ENCODE peak calls at places on chromosomes 2 and 18, in eight cellular contexts. D is CD8-positive, alpha-beta memory T cell; U is neural progenitor cell; I is T-helper 17 cell; J is gastrocnemius medialis; C is H9; K is hepatocyte; T is CD4-positive, CD25-positive, alpha-beta regulatory T cell. Q is an unnamed sample.

GRCh38 chr2:12057436-12058166 is 311.2 kb downstream of the LPIN1 start:
- DNase-seq in D (peak; percentile 69), J (peak; percentile 14), K (no peak), I (no peak), U (no peak), C (peak; percentile 33), T (no peak), Q (no peak)

GRCh38 chr2:85327757-85328617 is at the start of gene TGOLN2:
- DNase-seq in I (peak; percentile 90), C (peak; percentile 91), D (peak; percentile 96), K (peak; percentile 98), U (peak; percentile 97), T (peak; percentile 95), J (peak; percentile 87), Q (peak; percentile 95)

GRCh38 chr18:11728247-11728646 is 39.2 kb downstream of the GNAL start:
- DNase-seq in I (no peak), U (peak; percentile 60), T (no peak), J (no peak), D (no peak), C (peak; percentile 57), K (peak; percentile 31), Q (no peak)

GRCh38 chr18:71293322-71293721 is 1004.5 kb downstream of the SOCS6 start:
- DNase-seq in K (no peak), J (no peak), D (no peak), T (no peak), C (no peak), I (no peak), U (no peak), Q (no peak)

GRCh38 chr18:33128581-33128980 is 311.9 kb downstream of the CCDC178 start:
- DNase-seq in U (no peak), J (no peak), K (no peak), T (no peak), I (no peak), D (no peak), C (no peak), Q (no peak)

GRCh38 chr2:128196026-128196822 is 105.2 kb downstream of the UGGT1 start:
- DNase-seq in U (no peak), C (peak; percentile 40), K (peak; percentile 62), I (no peak), J (no peak), T (no peak), D (no peak), Q (no peak)

GRCh38 chr2:20925265-20925889 is 102.5 kb upstream of the LDAH start:
- DNase-seq in U (peak; percentile 83), T (no peak), K (peak; percentile 40), I (no peak), C (peak; percentile 48), D (no peak), J (no peak), Q (no peak)

GRCh38 chr2:44789971-44790721 is 151.4 kb upstream of the SIX3 start:
- DNase-seq in U (peak; percentile 80), J (no peak), I (no peak), K (no peak), T (no peak), C (peak; percentile 50), D (no peak), Q (no peak)

GRCh38 chr2:62817995-62818713 is 112.6 kb downstream of the EHBP1 start:
- DNase-seq in K (no peak), I (no peak), D (no peak), U (no peak), J (no peak), C (no peak), T (no peak), Q (no peak)

DNA sequence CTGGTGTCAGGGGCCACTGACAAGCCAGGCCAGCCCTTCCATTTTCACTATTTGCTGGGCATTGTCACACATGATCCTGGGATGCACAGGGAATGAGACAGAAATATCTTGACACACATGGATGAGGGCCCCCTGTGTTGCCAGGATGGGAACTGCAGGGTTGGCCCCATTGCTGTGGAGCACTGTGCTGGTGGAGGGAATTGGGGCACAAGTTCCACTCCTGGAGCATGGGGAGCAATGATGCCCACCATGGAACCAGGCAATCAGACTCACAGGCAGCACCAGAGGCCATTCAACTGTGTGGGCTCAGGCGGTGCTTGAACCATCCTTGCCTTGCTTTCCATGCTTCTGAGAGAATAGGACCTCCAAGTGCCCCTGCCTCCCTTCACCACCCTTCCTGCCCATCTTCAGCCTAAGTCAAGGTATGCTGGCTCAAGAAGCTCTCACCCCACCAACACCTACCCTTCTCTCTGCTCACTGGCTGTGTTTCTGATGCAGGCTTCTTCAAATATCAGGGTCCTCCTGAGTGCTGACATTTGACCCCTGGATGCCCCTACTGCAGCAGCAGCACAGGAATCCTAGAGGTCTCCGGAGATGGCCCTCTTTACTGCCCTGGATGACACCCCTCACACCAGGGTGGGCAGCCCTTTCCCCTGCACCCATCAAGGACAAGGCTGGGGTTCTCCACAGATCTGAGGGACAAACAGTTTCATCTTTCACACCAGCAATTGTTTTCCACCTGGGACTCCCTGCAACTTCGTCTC is 11.0 kb downstream of the ADRA2B start:
- DNase-seq in T (no peak), U (no peak), K (no peak), C (no peak), J (peak; percentile 4), I (no peak), D (no peak), Q (no peak)
- H3K9me3 ChIP-seq in T (peaks cover 14% of the 10 kb centered on the region), U (no peaks in the 10 kb centered on the region), K (no peaks in the 10 kb centered on the region), C (no peaks in the 10 kb centered on the region), J (no peaks in the 10 kb centered on the region), I (no peaks in the 10 kb centered on the region), D (peaks cover 5% of the 10 kb centered on the region), Q (peaks cover 8% of the 10 kb centered on the region)

GRCh38 chr2:170695546-170695925 is 19.6 kb upstream of the SP5 start:
- DNase-seq in T (no peak), U (no peak), D (no peak), C (no peak), J (no peak), I (no peak), K (no peak), Q (no peak)

GRCh38 chr2:170696948-170697347 is 18.2 kb upstream of the SP5 start:
- DNase-seq in T (no peak), K (no peak), I (no peak), J (no peak), U (no peak), D (no peak), C (no peak), Q (no peak)

GRCh38 chr2:170703776-170704476 is 11.2 kb upstream of the SP5 start:
- DNase-seq in C (no peak), T (no peak), J (no peak), I (no peak), D (no peak), U (no peak), K (no peak), Q (no peak)

GRCh38 chr2:170696006-170696405 is 19.1 kb upstream of the SP5 start:
- DNase-seq in J (no peak), T (no peak), K (no peak), I (no peak), C (no peak), U (no peak), D (no peak), Q (no peak)

DNA sequence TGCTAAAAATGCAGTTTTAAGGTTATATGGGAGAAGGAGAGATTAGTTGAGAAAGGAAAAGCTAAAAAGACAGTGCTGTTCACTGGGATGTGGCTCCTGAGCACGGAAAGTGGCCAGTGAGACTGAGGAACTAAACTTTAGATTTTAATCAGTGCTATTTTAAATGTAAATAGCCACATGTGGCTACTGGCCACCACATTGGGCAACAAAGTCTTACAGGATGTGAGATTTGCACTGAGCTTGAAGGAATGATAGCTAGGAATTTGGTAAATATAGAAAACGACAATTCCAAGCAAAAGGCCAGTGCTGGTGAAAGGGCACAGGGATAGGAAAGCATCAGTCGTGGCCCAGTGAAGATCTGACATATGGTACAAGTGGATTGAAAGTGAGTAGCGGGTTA is 14.1 kb upstream of the SP5 start:
- DNase-seq in T (no peak), U (no peak), D (no peak), K (no peak), J (no peak), C (no peak), I (no peak), Q (no peak)
- H3K9me3 ChIP-seq in T (no peaks in the 10 kb centered on the region), U (no peaks in the 10 kb centered on the region), D (no peaks in the 10 kb centered on the region), K (no peaks in the 10 kb centered on the region), J (no peaks in the 10 kb centered on the region), C (peaks cover 7% of the 10 kb centered on the region), I (no peaks in the 10 kb centered on the region), Q (no peaks in the 10 kb centered on the region)

GRCh38 chr2:38648107-38648761 is 17.7 kb upstream of the GALM start:
- DNase-seq in T (no peak), K (no peak), J (peak; percentile 33), D (no peak), U (no peak), C (no peak), I (no peak), Q (no peak)
- H3K9me3 ChIP-seq in T (no peaks in the 10 kb centered on the region), K (no peaks in the 10 kb centered on the region), J (no peaks in the 10 kb centered on the region), D (no peaks in the 10 kb centered on the region), U (no peaks in the 10 kb centered on the region), C (peaks cover 8% of the 10 kb centered on the region), I (no peaks in the 10 kb centered on the region), Q (no peaks in the 10 kb centered on the region)

GRCh38 chr18:78566065-78566464 is 413.6 kb upstream of the SALL3 start:
- DNase-seq in J (no peak), C (no peak), D (no peak), T (no peak), I (no peak), K (no peak), U (no peak), Q (no peak)
- H3K9me3 ChIP-seq in J (no peaks in the 10 kb centered on the region), C (no peaks in the 10 kb centered on the region), D (no peaks in the 10 kb centered on the region), T (no peaks in the 10 kb centered on the region), I (no peaks in the 10 kb centered on the region), K (no peaks in the 10 kb centered on the region), U (peaks cover 5% of the 10 kb centered on the region), Q (no peaks in the 10 kb centered on the region)

DNA sequence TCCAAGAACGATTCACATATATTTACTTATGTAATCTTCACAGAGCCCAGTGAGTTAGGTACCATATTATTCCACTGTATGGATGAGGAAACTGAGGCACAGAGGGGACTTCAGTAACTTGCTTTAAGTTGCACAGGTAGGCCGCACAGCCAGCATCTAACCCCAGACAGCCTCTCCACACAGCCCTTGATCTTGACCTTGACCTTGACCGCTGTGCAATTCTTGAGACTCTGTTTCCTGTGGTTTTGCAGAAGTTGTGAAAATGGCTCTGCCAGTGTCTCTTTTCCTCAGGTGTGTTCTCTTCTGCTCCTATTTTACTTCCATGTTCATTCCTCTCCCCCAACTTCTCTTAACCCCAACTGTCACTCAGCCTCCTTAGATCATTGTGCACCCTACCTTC is 206.5 kb downstream of the SOX11 start:
- DNase-seq in K (no peak), T (no peak), C (no peak), I (no peak), J (no peak), D (no peak), U (no peak), Q (no peak)
- H3K9me3 ChIP-seq in K (no peaks in the 10 kb centered on the region), T (no peaks in the 10 kb centered on the region), C (no peaks in the 10 kb centered on the region), I (no peaks in the 10 kb centered on the region), J (no peaks in the 10 kb centered on the region), D (no peaks in the 10 kb centered on the region), U (no peaks in the 10 kb centered on the region), Q (no peaks in the 10 kb centered on the region)

Q was measured in Peyer's patch.